ENCODE peak calls at places on chromosomes 13 and 19, in five cellular contexts. N, B, S, V and R are unnamed samples.
A peak's percentile ranks its signal among the peaks of the same experiment; 100 is the strongest.

GRCh38 chr13:92833071-92833470 is 393.5 kb upstream of the GPC6 start:
- DNase-seq in N (no peak), B (no peak), S (no peak), V (no peak), R (no peak)

GRCh38 chr19:18832331-18833140 is 777 bp downstream of the UPF1 start:
- DNase-seq in N (no peak), B (peak; percentile 33), S (no peak), V (no peak), R (no peak)

GRCh38 chr19:2554856-2555255 is 78.9 kb downstream of the GADD45B start:
- DNase-seq in N (no peak), B (no peak), S (no peak), V (no peak), R (no peak)

GRCh38 chr13:108983273-108983672 is 353.9 kb downstream of the MYO16 start:
- DNase-seq in N (no peak), B (no peak), S (no peak), V (no peak), R (no peak)

GRCh38 chr19:52622261-52622660 is 15.9 kb downstream of the ZNF83 start:
- DNase-seq in N (no peak), B (no peak), S (no peak), V (no peak), R (no peak)

GRCh38 chr13:91326156-91326555 is 21.3 kb upstream of the MIR17HG start:
- DNase-seq in N (no peak), B (no peak), S (no peak), V (no peak), R (no peak)

GRCh38 chr13:83620535-83621220 is 261.6 kb downstream of the SLITRK1 start:
- DNase-seq in N (no peak), B (no peak), S (no peak), V (no peak), R (no peak)

GRCh38 chr13:84574851-84575250 is 692.6 kb upstream of the SLITRK1 start:
- DNase-seq in N (no peak), B (no peak), S (no peak), V (no peak), R (no peak)

GRCh38 chr13:29852464-29853054 is 2.1 kb upstream of the UBL3 start:
- DNase-seq in N (no peak), B (no peak), S (peak; percentile 5), V (no peak), R (no peak)

GRCh38 chr19:39223703-39224279 is 19.7 kb upstream of the SYCN start:
- DNase-seq in N (no peak), B (no peak), S (no peak), V (no peak), R (no peak)

GRCh38 chr13:111325146-111325890 is 4.9 kb downstream of the TEX29 start:
- DNase-seq in N (no peak), B (no peak), S (no peak), V (no peak), R (no peak)

GRCh38 chr19:38728752-38729541 is 15.3 kb downstream of the CAPN12 start:
- DNase-seq in N (peak; percentile 50), B (peak; percentile 29), S (no peak), V (no peak), R (no peak)

GRCh38 chr13:51955841-51956603 is 55.2 kb downstream of the ATP7B start:
- DNase-seq in N (no peak), B (no peak), S (no peak), V (no peak), R (no peak)

GRCh38 chr19:41706741-41707501 is 1.5 kb upstream of the CEACAM5 start:
- DNase-seq in N (peak; percentile 59), B (no peak), S (no peak), V (no peak), R (no peak)

GRCh38 chr19:36051236-36051635 is 2.8 kb downstream of the THAP8 start:
- DNase-seq in N (no peak), B (no peak), S (no peak), V (no peak), R (no peak)

GRCh38 chr19:39780894-39781293 is 2.2 kb downstream of the LEUTX start:
- DNase-seq in N (no peak), B (no peak), S (no peak), V (no peak), R (no peak)

GRCh38 chr19:19170053-19170945 is at the start of gene MEF2B:
- DNase-seq in N (peak; percentile 89), B (peak; percentile 79), S (peak; percentile 42), V (no peak), R (no peak)

GRCh38 chr13:23509781-23510543 is 60.2 kb upstream of the TNFRSF19 start:
- DNase-seq in N (no peak), B (no peak), S (no peak), V (no peak), R (no peak)

GRCh38 chr13:23510979-23511735 is 59.1 kb upstream of the TNFRSF19 start:
- DNase-seq in N (no peak), B (no peak), S (no peak), V (no peak), R (peak; percentile 53)

GRCh38 chr13:23512762-23513395 is 57.3 kb upstream of the TNFRSF19 start:
- DNase-seq in N (no peak), B (no peak), S (no peak), V (no peak), R (no peak)

GRCh38 chr13:23513460-23513859 is 56.8 kb upstream of the TNFRSF19 start:
- DNase-seq in N (no peak), B (no peak), S (no peak), V (no peak), R (no peak)

GRCh38 chr13:23510544-23510916 is 59.7 kb upstream of the TNFRSF19 start:
- DNase-seq in N (no peak), B (no peak), S (no peak), V (no peak), R (no peak)
- H3K4me3 ChIP-seq in N (no peak overlapping the region), B (no peak overlapping the region), S (no peak overlapping the region), V (no peak overlapping the region), R (no peak overlapping the region)

GRCh38 chr19:49799798-49800376 is 13.2 kb downstream of the FUZ start:
- DNase-seq in N (no peak), B (no peak), S (no peak), V (no peak), R (no peak)
- TF ChIP-seq CTCF in N (no peak), B (no peak), S (no peak), V (no peak), R (peak; percentile 30)

DNA sequence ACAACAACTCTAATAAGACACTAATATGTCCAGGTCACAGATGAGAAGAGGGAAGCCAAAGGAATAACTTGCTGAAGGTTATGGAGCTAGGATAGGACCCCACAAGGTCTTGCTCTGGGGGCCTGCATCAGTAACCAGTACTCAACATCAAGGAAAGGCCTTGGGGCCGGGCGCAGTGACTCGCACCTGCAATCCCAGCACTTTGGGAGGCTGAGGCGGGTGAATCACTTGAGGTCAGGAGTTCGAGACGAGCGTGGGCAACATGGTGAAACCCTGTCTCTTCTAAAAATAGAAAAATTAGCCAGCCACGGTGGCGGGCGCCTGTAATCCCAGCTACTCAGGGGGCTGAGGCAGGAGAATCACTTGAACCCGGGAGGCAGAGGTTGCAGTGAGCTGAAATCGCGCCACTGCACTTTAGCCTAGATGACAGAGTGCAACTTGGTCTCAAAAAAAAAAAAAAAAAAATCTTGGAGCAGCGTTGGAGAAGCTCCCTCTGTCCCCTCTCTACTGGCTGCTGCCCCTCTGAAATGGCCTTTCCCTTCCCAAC is 1.8 kb downstream of the LONP1 start:
- DNase-seq in N (no peak), B (no peak), S (no peak), V (no peak), R (no peak)
- H3K4me3 ChIP-seq in N (peak overlapping the region; percentile 95), B (no peak overlapping the region), S (peak overlapping the region; percentile 95), V (peak overlapping the region; percentile 89), R (peak overlapping the region; percentile 90)

DNA sequence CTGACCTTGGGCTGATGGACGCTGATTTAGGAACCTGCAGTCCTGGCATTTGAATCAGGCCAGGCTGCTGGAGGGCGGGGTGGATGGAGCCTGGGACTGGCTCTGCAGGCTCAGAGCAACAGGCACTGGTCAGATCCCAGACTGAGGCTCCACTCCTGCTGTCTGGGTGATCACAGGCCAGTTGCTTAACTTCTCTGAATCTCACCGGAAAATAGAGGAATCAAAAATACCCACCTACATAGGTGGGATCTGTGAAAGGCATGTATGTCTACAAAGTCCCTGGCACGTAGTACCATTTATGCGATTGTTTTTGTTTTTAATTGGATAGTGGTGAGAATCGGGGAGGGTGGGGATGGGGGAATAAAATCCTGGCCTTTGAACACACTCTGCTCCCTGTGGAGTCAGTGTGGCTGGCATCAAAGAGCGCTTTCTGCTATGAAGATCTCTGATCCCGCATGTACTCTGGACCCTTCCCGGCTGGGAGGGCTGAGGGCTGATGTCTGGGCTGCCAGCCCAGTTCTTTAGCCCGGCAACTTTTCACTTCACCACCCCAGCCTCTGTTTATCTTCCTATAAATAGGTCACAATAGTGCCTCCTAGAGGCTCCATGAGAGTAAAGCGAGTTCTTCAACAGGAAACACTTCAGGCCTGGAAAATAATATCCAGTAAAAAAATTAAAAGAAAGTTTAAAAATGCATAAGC is 292.3 kb downstream of the ZNF536 start:
- DNase-seq in N (no peak), B (peak; percentile 36), S (peak; percentile 22), V (no peak), R (no peak)
- TF ChIP-seq CTCF in N (no peak), B (no peak), S (peak; percentile 44), V (no peak), R (peak; percentile 19)